ENCODE peak calls at places on chromosomes 12 and 14, in six cellular contexts. One of them, this sample, is unnamed.

GRCh38 chr12:57247041-57247440 is 3.9 kb downstream of the STAC3 start:
- DNase-seq in GM23338: peak; percentile 81
- DNase-seq in HL-60: no peak
- DNase-seq in K562: no peak
- DNase-seq in HCT116: no peak
- DNase-seq in SK-N-SH: no peak
- DNase-seq in this sample: no peak

GRCh38 chr12:18684430-18684829 is 53.4 kb downstream of the PLCZ1 start:
- DNase-seq in SK-N-SH: no peak
- DNase-seq in HCT116: no peak
- DNase-seq in GM23338: no peak
- DNase-seq in HL-60: no peak
- DNase-seq in K562: no peak
- DNase-seq in this sample: no peak

GRCh38 chr12:6708968-6709394 is 8.4 kb upstream of the PIANP start:
- DNase-seq in SK-N-SH: no peak
- DNase-seq in K562: no peak
- DNase-seq in HL-60: no peak
- DNase-seq in HCT116: no peak
- DNase-seq in GM23338: no peak
- DNase-seq in this sample: no peak

GRCh38 chr12:30021046-30021833 is 237.5 kb upstream of the TMTC1 start:
- DNase-seq in SK-N-SH: no peak
- DNase-seq in HCT116: no peak
- DNase-seq in GM23338: no peak
- DNase-seq in K562: no peak
- DNase-seq in HL-60: no peak
- DNase-seq in this sample: no peak

GRCh38 chr12:28409892-28410291 is 219.6 kb downstream of the CCDC91 start:
- DNase-seq in SK-N-SH: no peak
- DNase-seq in GM23338: no peak
- DNase-seq in HL-60: no peak
- DNase-seq in HCT116: no peak
- DNase-seq in K562: no peak
- DNase-seq in this sample: no peak

GRCh38 chr14:40629144-40629543 is 977.5 kb upstream of the LRFN5 start:
- DNase-seq in HCT116: no peak
- DNase-seq in GM23338: no peak
- DNase-seq in SK-N-SH: no peak
- DNase-seq in HL-60: no peak
- DNase-seq in K562: no peak
- DNase-seq in this sample: no peak

GRCh38 chr14:55373784-55374725 is 37.6 kb downstream of the ATG14 start:
- DNase-seq in SK-N-SH: no peak
- DNase-seq in HCT116: peak; percentile 40
- DNase-seq in HL-60: no peak
- DNase-seq in K562: no peak
- DNase-seq in GM23338: no peak
- DNase-seq in this sample: peak; percentile 36

GRCh38 chr14:102891556-102891955 is 30.9 kb upstream of the AMN start:
- DNase-seq in GM23338: no peak
- DNase-seq in HCT116: no peak
- DNase-seq in K562: no peak
- DNase-seq in HL-60: no peak
- DNase-seq in SK-N-SH: no peak
- DNase-seq in this sample: no peak

GRCh38 chr14:89634037-89634436 is 217.0 kb upstream of the FOXN3 start:
- DNase-seq in SK-N-SH: no peak
- DNase-seq in HCT116: no peak
- DNase-seq in K562: no peak
- DNase-seq in GM23338: no peak
- DNase-seq in HL-60: no peak
- DNase-seq in this sample: no peak

GRCh38 chr14:96130854-96131253 is 73.8 kb upstream of the BDKRB2 start:
- DNase-seq in HL-60: peak; percentile 51
- DNase-seq in HCT116: no peak
- DNase-seq in GM23338: no peak
- DNase-seq in K562: no peak
- DNase-seq in SK-N-SH: no peak
- DNase-seq in this sample: no peak

GRCh38 chr14:103561381-103562134 is 899 bp downstream of the BAG5 start:
- DNase-seq in K562: peak; percentile 57
- DNase-seq in HCT116: no peak
- DNase-seq in SK-N-SH: peak; percentile 74
- DNase-seq in HL-60: peak; percentile 55
- DNase-seq in GM23338: peak; percentile 77
- DNase-seq in this sample: no peak

GRCh38 chr12:52004042-52004648 is 2.6 kb upstream of the TAMALIN start:
- DNase-seq in SK-N-SH: peak; percentile 67
- DNase-seq in HCT116: no peak
- DNase-seq in HL-60: peak; percentile 11
- DNase-seq in K562: peak; percentile 68
- DNase-seq in GM23338: peak; percentile 90
- DNase-seq in this sample: no peak

GRCh38 chr12:31000751-31001150 is 72.9 kb upstream of the DDX11 start:
- DNase-seq in HL-60: no peak
- DNase-seq in K562: no peak
- DNase-seq in GM23338: no peak
- DNase-seq in HCT116: no peak
- DNase-seq in SK-N-SH: no peak
- DNase-seq in this sample: no peak

GRCh38 chr12:10196210-10196609 is 16.5 kb upstream of the GABARAPL1 start:
- DNase-seq in SK-N-SH: no peak
- DNase-seq in HCT116: no peak
- DNase-seq in HL-60: peak; percentile 41
- DNase-seq in K562: no peak
- DNase-seq in GM23338: no peak
- DNase-seq in this sample: no peak

GRCh38 chr14:56686416-56686815 is 106.8 kb downstream of the TMEM260 start:
- DNase-seq in K562: no peak
- DNase-seq in GM23338: peak; percentile 67
- DNase-seq in HCT116: no peak
- DNase-seq in SK-N-SH: no peak
- DNase-seq in HL-60: no peak
- DNase-seq in this sample: no peak

GRCh38 chr14:74897642-74898041 is 15.9 kb downstream of the DLST start:
- DNase-seq in HL-60: no peak
- DNase-seq in SK-N-SH: no peak
- DNase-seq in GM23338: no peak
- DNase-seq in HCT116: no peak
- DNase-seq in K562: no peak
- DNase-seq in this sample: no peak

GRCh38 chr14:54529811-54530210 is 20.1 kb downstream of the CGRRF1 start:
- DNase-seq in SK-N-SH: no peak
- DNase-seq in GM23338: no peak
- DNase-seq in HL-60: no peak
- DNase-seq in K562: no peak
- DNase-seq in HCT116: no peak
- DNase-seq in this sample: no peak

GRCh38 chr12:96329545-96329944 is 70.7 kb downstream of the CDK17 start:
- DNase-seq in SK-N-SH: no peak
- DNase-seq in HCT116: no peak
- DNase-seq in K562: peak; percentile 11
- DNase-seq in HL-60: no peak
- DNase-seq in GM23338: no peak
- DNase-seq in this sample: no peak

GRCh38 chr12:7966558-7966957 is 30.6 kb upstream of the SLC2A3 start:
- DNase-seq in SK-N-SH: no peak
- DNase-seq in K562: no peak
- DNase-seq in GM23338: no peak
- DNase-seq in HL-60: no peak
- DNase-seq in HCT116: no peak
- DNase-seq in this sample: no peak

GRCh38 chr12:3882396-3882795 is 9.2 kb upstream of the PARP11 start:
- DNase-seq in HCT116: no peak
- DNase-seq in HL-60: no peak
- DNase-seq in SK-N-SH: no peak
- DNase-seq in K562: no peak
- DNase-seq in GM23338: no peak
- DNase-seq in this sample: no peak

GRCh38 chr12:108457006-108457733 is 57.9 kb upstream of the FICD start:
- DNase-seq in K562: peak; percentile 70
- DNase-seq in GM23338: peak; percentile 91
- DNase-seq in HL-60: peak; percentile 47
- DNase-seq in SK-N-SH: peak; percentile 68
- DNase-seq in HCT116: peak; percentile 33
- DNase-seq in this sample: peak; percentile 7

GRCh38 chr12:118360785-118361404 is 11.8 kb downstream of the TAOK3 start:
- DNase-seq in GM23338: no peak
- DNase-seq in SK-N-SH: no peak
- DNase-seq in K562: peak; percentile 26
- DNase-seq in HL-60: no peak
- DNase-seq in HCT116: peak; percentile 19
- DNase-seq in this sample: no peak

GRCh38 chr14:55333785-55334485 is 62.7 kb downstream of the FBXO34 start:
- DNase-seq in HCT116: no peak
- DNase-seq in SK-N-SH: no peak
- DNase-seq in K562: no peak
- DNase-seq in GM23338: no peak
- DNase-seq in HL-60: no peak
- DNase-seq in this sample: no peak

GRCh38 chr14:88983755-88984154 is 159.3 kb downstream of the TTC8 start:
- DNase-seq in HL-60: no peak
- DNase-seq in K562: no peak
- DNase-seq in SK-N-SH: no peak
- DNase-seq in HCT116: no peak
- DNase-seq in GM23338: no peak
- DNase-seq in this sample: no peak

GRCh38 chr14:69050235-69051184 is 71.4 kb upstream of the ACTN1 start:
- DNase-seq in GM23338: peak; percentile 41
- DNase-seq in HL-60: no peak
- DNase-seq in SK-N-SH: no peak
- DNase-seq in HCT116: no peak
- DNase-seq in K562: no peak
- DNase-seq in this sample: no peak

GRCh38 chr12:75660805-75661404 is 149.5 kb upstream of the KRR1 start:
- DNase-seq in K562: no peak
- DNase-seq in SK-N-SH: no peak
- DNase-seq in HL-60: no peak
- DNase-seq in GM23338: no peak
- DNase-seq in HCT116: peak; percentile 73
- DNase-seq in this sample: no peak

GRCh38 chr12:127773520-127773919 is 493.4 kb upstream of the TMEM132C start:
- DNase-seq in K562: no peak
- DNase-seq in HL-60: no peak
- DNase-seq in HCT116: no peak
- DNase-seq in GM23338: peak; percentile 53
- DNase-seq in SK-N-SH: no peak
- DNase-seq in this sample: no peak

GRCh38 chr12:56932867-56933266 is 1.3 kb downstream of the SDR9C7 start:
- DNase-seq in HL-60: peak; percentile 64
- DNase-seq in K562: peak; percentile 18
- DNase-seq in GM23338: no peak
- DNase-seq in SK-N-SH: no peak
- DNase-seq in HCT116: no peak
- DNase-seq in this sample: no peak

GRCh38 chr14:104293231-104293841 is 154.9 kb downstream of the KIF26A start:
- DNase-seq in K562: no peak
- DNase-seq in HCT116: no peak
- DNase-seq in SK-N-SH: no peak
- DNase-seq in GM23338: no peak
- DNase-seq in HL-60: no peak
- DNase-seq in this sample: no peak

GRCh38 chr12:22855456-22855855 is 230.5 kb downstream of the ETNK1 start:
- DNase-seq in K562: no peak
- DNase-seq in SK-N-SH: no peak
- DNase-seq in HCT116: no peak
- DNase-seq in HL-60: no peak
- DNase-seq in GM23338: peak; percentile 55
- DNase-seq in this sample: no peak
- TF ChIP-seq POLR2AphosphoS5 in K562: no peak
- TF ChIP-seq POLR2AphosphoS5 in SK-N-SH: no peak
- TF ChIP-seq POLR2AphosphoS5 in HCT116: no peak
- TF ChIP-seq POLR2AphosphoS5 in HL-60: no peak
- TF ChIP-seq POLR2AphosphoS5 in GM23338: no peak
- TF ChIP-seq POLR2AphosphoS5 in this sample: no peak

GRCh38 chr14:33362934-33363333 is 424.3 kb downstream of the NPAS3 start:
- DNase-seq in GM23338: no peak
- DNase-seq in K562: no peak
- DNase-seq in HCT116: no peak
- DNase-seq in HL-60: no peak
- DNase-seq in SK-N-SH: no peak
- DNase-seq in this sample: no peak
- TF ChIP-seq REST in GM23338: no peak
- TF ChIP-seq REST in K562: no peak
- TF ChIP-seq REST in HCT116: no peak
- TF ChIP-seq REST in HL-60: no peak
- TF ChIP-seq REST in SK-N-SH: no peak
- TF ChIP-seq REST in this sample: no peak

GRCh38 chr12:15427913-15428312 is 105.6 kb downstream of the PTPRO start:
- DNase-seq in HCT116: no peak
- DNase-seq in GM23338: peak; percentile 35
- DNase-seq in HL-60: no peak
- DNase-seq in K562: no peak
- DNase-seq in SK-N-SH: no peak
- DNase-seq in this sample: no peak

GRCh38 chr12:15423629-15424028 is 101.3 kb downstream of the PTPRO start:
- DNase-seq in HCT116: no peak
- DNase-seq in GM23338: no peak
- DNase-seq in K562: no peak
- DNase-seq in SK-N-SH: no peak
- DNase-seq in HL-60: no peak
- DNase-seq in this sample: no peak

GRCh38 chr12:15428632-15429031 is 106.3 kb downstream of the PTPRO start:
- DNase-seq in K562: no peak
- DNase-seq in HL-60: no peak
- DNase-seq in SK-N-SH: no peak
- DNase-seq in GM23338: peak; percentile 77
- DNase-seq in HCT116: no peak
- DNase-seq in this sample: no peak
- TF ChIP-seq POLR2AphosphoS5 in K562: no peak
- TF ChIP-seq POLR2AphosphoS5 in HL-60: no peak
- TF ChIP-seq POLR2AphosphoS5 in SK-N-SH: no peak
- TF ChIP-seq POLR2AphosphoS5 in GM23338: no peak
- TF ChIP-seq POLR2AphosphoS5 in HCT116: no peak
- TF ChIP-seq POLR2AphosphoS5 in this sample: no peak

GRCh38 chr14:61891251-61891650 is 129.0 kb downstream of the SNAPC1 start:
- DNase-seq in K562: no peak
- DNase-seq in HL-60: no peak
- DNase-seq in HCT116: no peak
- DNase-seq in SK-N-SH: no peak
- DNase-seq in GM23338: peak; percentile 15
- DNase-seq in this sample: no peak

GRCh38 chr14:61893371-61893940 is 131.2 kb downstream of the SNAPC1 start:
- DNase-seq in K562: no peak
- DNase-seq in HL-60: no peak
- DNase-seq in SK-N-SH: no peak
- DNase-seq in HCT116: no peak
- DNase-seq in GM23338: no peak
- DNase-seq in this sample: no peak

GRCh38 chr14:61887628-61888027 is 125.4 kb downstream of the SNAPC1 start:
- DNase-seq in SK-N-SH: no peak
- DNase-seq in K562: no peak
- DNase-seq in HL-60: no peak
- DNase-seq in GM23338: no peak
- DNase-seq in HCT116: no peak
- DNase-seq in this sample: no peak

GRCh38 chr14:61891810-61892209 is 129.6 kb downstream of the SNAPC1 start:
- DNase-seq in K562: no peak
- DNase-seq in SK-N-SH: no peak
- DNase-seq in HCT116: no peak
- DNase-seq in GM23338: no peak
- DNase-seq in HL-60: no peak
- DNase-seq in this sample: no peak

GRCh38 chr14:61889914-61890351 is 127.7 kb downstream of the SNAPC1 start:
- DNase-seq in HCT116: no peak
- DNase-seq in HL-60: no peak
- DNase-seq in GM23338: peak; percentile 30
- DNase-seq in SK-N-SH: no peak
- DNase-seq in K562: no peak
- DNase-seq in this sample: no peak
- TF ChIP-seq REST in HCT116: no peak
- TF ChIP-seq REST in HL-60: no peak
- TF ChIP-seq REST in GM23338: no peak
- TF ChIP-seq REST in SK-N-SH: no peak
- TF ChIP-seq REST in K562: no peak
- TF ChIP-seq REST in this sample: no peak